ENCODE peak calls at places on chromosomes 3 and 15, in ten cellular contexts. M is naive B cell, E is midbrain, R is nephron progenitor cell, D is fibroblast of gingiva, O is RPMI8226, J is A673, L is lung, P is AG20443, C is fibroblast of lung. U is an unnamed sample.

GRCh38 chr3:13325092-13325491 is 95.0 kb downstream of the NUP210 start:
- DNase-seq in M (no peak), E (no peak), R (no peak), D (no peak), O (no peak), J (peak), L (no peak), P (no peak), C (no peak), U (no peak)

GRCh38 chr3:126355777-126356372 is 1.3 kb downstream of the KLF15 start:
- DNase-seq in M (peak), E (peak), R (peak), D (peak), O (peak), J (peak), L (peak), P (peak), C (peak), U (peak)

GRCh38 chr3:127820221-127820870 is 2.0 kb downstream of the MGLL start:
- DNase-seq in M (no peak), E (no peak), R (no peak), D (peak), O (no peak), J (peak), L (peak), P (peak), C (peak), U (no peak)

GRCh38 chr3:136899622-136900158 is 37.7 kb downstream of the NCK1 start:
- DNase-seq in M (no peak), E (no peak), R (no peak), D (no peak), O (peak), J (no peak), L (no peak), P (no peak), C (peak), U (no peak)

GRCh38 chr3:31102196-31102879 is 207.9 kb upstream of the GADL1 start:
- DNase-seq in M (no peak), E (no peak), R (no peak), D (no peak), O (no peak), J (no peak), L (no peak), P (no peak), C (no peak), U (no peak)

GRCh38 chr3:122012821-122013220 is 9.2 kb downstream of the ILDR1 start:
- DNase-seq in M (no peak), E (no peak), R (no peak), D (no peak), O (no peak), J (no peak), L (no peak), P (no peak), C (no peak), U (no peak)

GRCh38 chr3:107938128-107938527 is 152.7 kb downstream of the CD47 start:
- DNase-seq in M (no peak), E (peak), R (no peak), D (peak), O (peak), J (peak), L (no peak), P (peak), C (peak), U (peak)

GRCh38 chr15:45402955-45403892 is 24.9 kb upstream of the GATM start:
- DNase-seq in M (no peak), E (no peak), R (peak), D (peak), O (peak), J (peak), L (peak), P (peak), C (peak), U (no peak)

GRCh38 chr3:161343986-161344385 is 27.3 kb downstream of the SPTSSB start:
- DNase-seq in M (no peak), E (no peak), R (no peak), D (no peak), O (no peak), J (peak), L (no peak), P (no peak), C (peak), U (no peak)

U was measured in globus pallidus.